ENCODE peak calls at places on chromosomes 7 and 10, in four cellular contexts. J is T-cell; Z is CD8-positive, alpha-beta memory T cell; H is Jurkat, Clone E6-1. C is an unnamed sample.

GRCh38 chr7:22453159-22453558 is 46.8 kb downstream of the STEAP1B start:
- DNase-seq in J (no peak), Z (no peak), H (no peak), C (no peak)

GRCh38 chr7:34133983-34134782 is 228.8 kb downstream of the BMPER start:
- DNase-seq in J (no peak), Z (no peak), H (peak; percentile 28), C (peak; percentile 81)

GRCh38 chr7:120742370-120742769 is 115.6 kb downstream of the TSPAN12 start:
- DNase-seq in J (no peak), Z (no peak), H (no peak), C (no peak)

GRCh38 chr7:40717242-40717641 is 582.4 kb downstream of the SUGCT start:
- DNase-seq in J (no peak), Z (no peak), H (no peak), C (peak; percentile 82)

GRCh38 chr10:87794285-87794684 is 23.7 kb downstream of the ATAD1 start:
- DNase-seq in J (no peak), Z (no peak), H (no peak), C (no peak)

GRCh38 chr7:50502947-50503346 is 52.8 kb upstream of the FIGNL1 start:
- DNase-seq in J (no peak), Z (no peak), H (no peak), C (no peak)

GRCh38 chr7:2082357-2083038 is 150.2 kb downstream of the MAD1L1 start:
- DNase-seq in J (no peak), Z (no peak), H (no peak), C (no peak)

GRCh38 chr7:132255898-132256297 is 320.4 kb downstream of the PLXNA4 start:
- DNase-seq in J (no peak), Z (no peak), H (no peak), C (no peak)

GRCh38 chr10:8102708-8103401 is 48.4 kb downstream of the GATA3 start:
- DNase-seq in J (no peak), Z (no peak), H (no peak), C (no peak)

GRCh38 chr10:46220872-46221538 is 65.8 kb upstream of the ANTXRL start:
- DNase-seq in J (no peak), Z (no peak), H (no peak), C (peak; percentile 7)

GRCh38 chr7:32892521-32893224 is 1.1 kb upstream of the KBTBD2 start:
- DNase-seq in J (peak; percentile 49), Z (peak; percentile 61), H (no peak), C (peak; percentile 76)

GRCh38 chr10:13099666-13100348 is at the start of gene OPTN:
- DNase-seq in J (peak; percentile 78), Z (peak; percentile 78), H (peak; percentile 42), C (peak; percentile 77)

GRCh38 chr7:106979551-106980357 is 64.8 kb upstream of the PRKAR2B start:
- DNase-seq in J (no peak), Z (no peak), H (no peak), C (no peak)

GRCh38 chr10:30818854-30819253 is 189.3 kb upstream of the LYZL2 start:
- DNase-seq in J (no peak), Z (no peak), H (no peak), C (no peak)

GRCh38 chr7:98211676-98212531 is 665 bp downstream of the BHLHA15 start:
- DNase-seq in J (no peak), Z (no peak), H (no peak), C (no peak)

GRCh38 chr7:5429857-5430611 is 6.4 kb upstream of the TNRC18 start:
- DNase-seq in J (no peak), Z (no peak), H (no peak), C (peak; percentile 72)

GRCh38 chr10:114045071-114045737 is 1.5 kb downstream of the ADRB1 start:
- DNase-seq in J (no peak), Z (peak; percentile 4), H (no peak), C (no peak)

GRCh38 chr7:157041514-157042277 is 31.2 kb upstream of the MNX1 start:
- DNase-seq in J (no peak), Z (no peak), H (no peak), C (no peak)

GRCh38 chr7:134778941-134779740 is at the start of gene CALD1:
- DNase-seq in J (no peak), Z (no peak), H (no peak), C (peak; percentile 26)

GRCh38 chr7:54932818-54933543 is 85.8 kb upstream of the EGFR start:
- DNase-seq in J (no peak), Z (no peak), H (no peak), C (peak; percentile 85)

GRCh38 chr7:129298268-129298893 is 73.6 kb downstream of the AHCYL2 start:
- DNase-seq in J (peak; percentile 41), Z (peak; percentile 19), H (peak; percentile 49), C (peak; percentile 70)

GRCh38 chr10:77522268-77522809 is 115.3 kb downstream of the KCNMA1 start:
- DNase-seq in J (no peak), Z (no peak), H (no peak), C (no peak)

GRCh38 chr10:71339796-71340589 is 20.9 kb downstream of the SLC29A3 start:
- DNase-seq in J (no peak), Z (no peak), H (no peak), C (peak; percentile 89)